ENCODE peak calls at places on chromosome 11, in four cellular contexts. One of them, this sample, is unnamed.

GRCh38 chr11:29534831-29535230 is 482.0 kb downstream of the KCNA4 start:
- DNase-seq in EL: no peak
- DNase-seq in NCI-H460: no peak
- DNase-seq in GM23248: peak
- DNase-seq in this sample: no peak

GRCh38 chr11:57651408-57651807 is 1.7 kb upstream of the YPEL4 start:
- DNase-seq in EL: no peak
- DNase-seq in NCI-H460: no peak
- DNase-seq in GM23248: no peak
- DNase-seq in this sample: no peak

GRCh38 chr11:45021001-45021400 is 70.3 kb upstream of the TP53I11 start:
- DNase-seq in EL: no peak
- DNase-seq in NCI-H460: no peak
- DNase-seq in GM23248: no peak
- DNase-seq in this sample: no peak

GRCh38 chr11:1760351-1761109 is 3.2 kb downstream of the CTSD start:
- DNase-seq in EL: peak
- DNase-seq in NCI-H460: peak
- DNase-seq in GM23248: peak
- DNase-seq in this sample: no peak

GRCh38 chr11:35667257-35667656 is 4.7 kb downstream of the TRIM44 start:
- DNase-seq in EL: no peak
- DNase-seq in NCI-H460: no peak
- DNase-seq in GM23248: no peak
- DNase-seq in this sample: no peak

GRCh38 chr11:132858203-132858602 is 674.1 kb downstream of the OPCML start:
- DNase-seq in EL: peak
- DNase-seq in NCI-H460: peak
- DNase-seq in GM23248: peak
- DNase-seq in this sample: no peak

GRCh38 chr11:85875505-85875904 is 20.3 kb downstream of the CCDC83 start:
- DNase-seq in EL: peak
- DNase-seq in NCI-H460: no peak
- DNase-seq in GM23248: peak
- DNase-seq in this sample: no peak

GRCh38 chr11:33967451-33967850 is 75.6 kb upstream of the LMO2 start:
- DNase-seq in EL: no peak
- DNase-seq in NCI-H460: no peak
- DNase-seq in GM23248: no peak
- DNase-seq in this sample: no peak

GRCh38 chr11:17287058-17287457 is 10.5 kb downstream of the NUCB2 start:
- DNase-seq in EL: no peak
- DNase-seq in NCI-H460: no peak
- DNase-seq in GM23248: no peak
- DNase-seq in this sample: no peak

GRCh38 chr11:45857834-45858492 is 10.7 kb downstream of the CRY2 start:
- DNase-seq in EL: peak
- DNase-seq in NCI-H460: no peak
- DNase-seq in GM23248: peak
- DNase-seq in this sample: no peak

GRCh38 chr11:106208795-106209194 is 131.3 kb downstream of the AASDHPPT start:
- DNase-seq in EL: no peak
- DNase-seq in NCI-H460: no peak
- DNase-seq in GM23248: no peak
- DNase-seq in this sample: no peak

GRCh38 chr11:128731041-128731663 is 37.3 kb downstream of the FLI1 start:
- DNase-seq in EL: no peak
- DNase-seq in NCI-H460: no peak
- DNase-seq in GM23248: no peak
- DNase-seq in this sample: no peak

GRCh38 chr11:130178992-130179391 is 19.4 kb downstream of the ST14 start:
- DNase-seq in EL: no peak
- DNase-seq in NCI-H460: no peak
- DNase-seq in GM23248: no peak
- DNase-seq in this sample: no peak

GRCh38 chr11:97364047-97364446 is 974.2 kb downstream of the JRKL start:
- DNase-seq in EL: no peak
- DNase-seq in NCI-H460: no peak
- DNase-seq in GM23248: no peak
- DNase-seq in this sample: no peak

GRCh38 chr11:115471367-115471766 is 32.8 kb downstream of the CADM1 start:
- DNase-seq in EL: no peak
- DNase-seq in NCI-H460: no peak
- DNase-seq in GM23248: no peak
- DNase-seq in this sample: no peak

GRCh38 chr11:65417221-65417701 is 5.3 kb upstream of the NEAT1 start:
- DNase-seq in EL: no peak
- DNase-seq in NCI-H460: no peak
- DNase-seq in GM23248: peak
- DNase-seq in this sample: no peak

GRCh38 chr11:101721270-101721669 is 137.5 kb upstream of the TRPC6 start:
- DNase-seq in EL: no peak
- DNase-seq in NCI-H460: no peak
- DNase-seq in GM23248: no peak
- DNase-seq in this sample: no peak

GRCh38 chr11:94958118-94958517 is 15.2 kb downstream of the CWC15 start:
- DNase-seq in EL: peak
- DNase-seq in NCI-H460: no peak
- DNase-seq in GM23248: peak
- DNase-seq in this sample: no peak

GRCh38 chr11:131815631-131816030 is 445.2 kb downstream of the NTM start:
- DNase-seq in EL: no peak
- DNase-seq in NCI-H460: no peak
- DNase-seq in GM23248: no peak
- DNase-seq in this sample: peak

GRCh38 chr11:134037093-134037908 is 31.6 kb upstream of the JAM3 start:
- DNase-seq in EL: peak
- DNase-seq in NCI-H460: no peak
- DNase-seq in GM23248: peak
- DNase-seq in this sample: peak

GRCh38 chr11:27058456-27058855 is 17.8 kb downstream of the BBOX1 start:
- DNase-seq in EL: peak
- DNase-seq in NCI-H460: no peak
- DNase-seq in GM23248: peak
- DNase-seq in this sample: no peak

GRCh38 chr11:97739892-97740782 is 1280.6 kb upstream of the CNTN5 start:
- DNase-seq in EL: no peak
- DNase-seq in NCI-H460: no peak
- DNase-seq in GM23248: peak
- DNase-seq in this sample: no peak

GRCh38 chr11:105719073-105719846 is 109.4 kb downstream of the GRIA4 start:
- DNase-seq in EL: peak
- DNase-seq in NCI-H460: no peak
- DNase-seq in GM23248: no peak
- DNase-seq in this sample: peak

GRCh38 chr11:71979094-71979493 is 19.6 kb upstream of the IL18BP start:
- DNase-seq in EL: no peak
- DNase-seq in NCI-H460: no peak
- DNase-seq in GM23248: no peak
- DNase-seq in this sample: no peak

GRCh38 chr11:5643585-5643984 is 18.8 kb downstream of the TRIM34 start:
- DNase-seq in EL: no peak
- DNase-seq in NCI-H460: no peak
- DNase-seq in GM23248: no peak
- DNase-seq in this sample: no peak

GRCh38 chr11:114008331-114008730 is 33.4 kb downstream of the HTR3A start:
- DNase-seq in EL: no peak
- DNase-seq in NCI-H460: no peak
- DNase-seq in GM23248: no peak
- DNase-seq in this sample: no peak

GRCh38 chr11:102288745-102289083 is 28.6 kb upstream of the BIRC3 start:
- DNase-seq in EL: no peak
- DNase-seq in NCI-H460: no peak
- DNase-seq in GM23248: no peak
- DNase-seq in this sample: no peak

GRCh38 chr11:2211113-2211971 is 39.7 kb upstream of the TH start:
- DNase-seq in EL: no peak
- DNase-seq in NCI-H460: no peak
- DNase-seq in GM23248: no peak
- DNase-seq in this sample: peak

GRCh38 chr11:123100378-123101085 is 38.6 kb upstream of the HSPA8 start:
- DNase-seq in EL: no peak
- DNase-seq in NCI-H460: no peak
- DNase-seq in GM23248: peak
- DNase-seq in this sample: no peak

GRCh38 chr11:111694851-111695250 is 71.3 kb downstream of the PPP2R1B start:
- DNase-seq in EL: no peak
- DNase-seq in NCI-H460: peak
- DNase-seq in GM23248: peak
- DNase-seq in this sample: no peak

GRCh38 chr11:76682681-76683080 is 12.1 kb upstream of the LRRC32 start:
- DNase-seq in EL: no peak
- DNase-seq in NCI-H460: no peak
- DNase-seq in GM23248: no peak
- DNase-seq in this sample: no peak

GRCh38 chr11:74493816-74494630 is 499 bp upstream of the LIPT2 start:
- DNase-seq in EL: peak
- DNase-seq in NCI-H460: no peak
- DNase-seq in GM23248: peak
- DNase-seq in this sample: no peak

GRCh38 chr11:115496892-115497291 is 7.3 kb downstream of the CADM1 start:
- DNase-seq in EL: no peak
- DNase-seq in NCI-H460: no peak
- DNase-seq in GM23248: no peak
- DNase-seq in this sample: no peak

GRCh38 chr11:73147771-73148681 is 5.9 kb upstream of the FCHSD2 start:
- DNase-seq in EL: no peak
- DNase-seq in NCI-H460: no peak
- DNase-seq in GM23248: no peak
- DNase-seq in this sample: peak

GRCh38 chr11:8593935-8594909 is at the start of gene STK33:
- DNase-seq in EL: peak
- DNase-seq in NCI-H460: no peak
- DNase-seq in GM23248: peak
- DNase-seq in this sample: peak

GRCh38 chr11:77406396-77406795 is 67.5 kb downstream of the PAK1 start:
- DNase-seq in EL: no peak
- DNase-seq in NCI-H460: no peak
- DNase-seq in GM23248: no peak
- DNase-seq in this sample: no peak

GRCh38 chr11:111878766-111879636 is at the start of the genes CFAP68 and FDXACB1:
- DNase-seq in EL: peak
- DNase-seq in NCI-H460: peak
- DNase-seq in GM23248: peak
- DNase-seq in this sample: peak

GRCh38 chr11:99020324-99021225 is at the start of gene CNTN5:
- DNase-seq in EL: peak
- DNase-seq in NCI-H460: peak
- DNase-seq in GM23248: peak
- DNase-seq in this sample: peak

GRCh38 chr11:31812392-31813241 is 1.5 kb upstream of the PAX6 start:
- DNase-seq in EL: no peak
- DNase-seq in NCI-H460: no peak
- DNase-seq in GM23248: peak
- DNase-seq in this sample: peak

GRCh38 chr11:117618956-117619355 is 178.1 kb downstream of the DSCAML1 start:
- DNase-seq in EL: no peak
- DNase-seq in NCI-H460: no peak
- DNase-seq in GM23248: no peak
- DNase-seq in this sample: peak

This sample was measured in NCI-H524.